ENCODE peak calls at places on chromosomes 4 and X, in six cellular contexts. One of them, this sample, is unnamed.
A peak's percentile ranks its signal among the peaks of the same experiment; 100 is the strongest.

GRCh38 chr4:113355550-113356371 is 306.3 kb downstream of the ANK2 start:
- DNase-seq in DND-41: peak; percentile 83
- DNase-seq in fibroblast of pulmonary artery: peak; percentile 92
- DNase-seq in astrocyte: peak; percentile 96
- DNase-seq in GM12865: peak; percentile 93
- DNase-seq in stomach: no peak
- DNase-seq in this sample: no peak

GRCh38 chr4:186134254-186134653 is 29.8 kb downstream of the FAM149A start:
- DNase-seq in DND-41: no peak
- DNase-seq in fibroblast of pulmonary artery: no peak
- DNase-seq in astrocyte: no peak
- DNase-seq in GM12865: peak; percentile 89
- DNase-seq in stomach: no peak
- DNase-seq in this sample: no peak

GRCh38 chrX:95885074-95885473 is 799.6 kb upstream of the DIAPH2 start:
- DNase-seq in DND-41: no peak
- DNase-seq in fibroblast of pulmonary artery: peak; percentile 80
- DNase-seq in astrocyte: peak; percentile 18
- DNase-seq in GM12865: no peak
- DNase-seq in stomach: no peak
- DNase-seq in this sample: peak; percentile 9

GRCh38 chrX:134622056-134622812 is 36.0 kb downstream of the PLAC1 start:
- DNase-seq in DND-41: peak; percentile 25
- DNase-seq in fibroblast of pulmonary artery: peak; percentile 86
- DNase-seq in astrocyte: peak; percentile 89
- DNase-seq in GM12865: peak; percentile 69
- DNase-seq in stomach: no peak
- DNase-seq in this sample: peak; percentile 49

GRCh38 chr4:10117424-10118354 is 1.1 kb upstream of the WDR1 start:
- DNase-seq in DND-41: peak; percentile 38
- DNase-seq in fibroblast of pulmonary artery: peak; percentile 50
- DNase-seq in astrocyte: no peak
- DNase-seq in GM12865: peak; percentile 64
- DNase-seq in stomach: no peak
- DNase-seq in this sample: no peak

GRCh38 chr4:98976716-98977115 is 18.8 kb upstream of the METAP1 start:
- DNase-seq in DND-41: no peak
- DNase-seq in fibroblast of pulmonary artery: peak; percentile 70
- DNase-seq in astrocyte: peak; percentile 58
- DNase-seq in GM12865: no peak
- DNase-seq in stomach: no peak
- DNase-seq in this sample: no peak

GRCh38 chrX:41553688-41554087 is 106.5 kb downstream of the NYX start:
- DNase-seq in DND-41: no peak
- DNase-seq in fibroblast of pulmonary artery: no peak
- DNase-seq in astrocyte: peak; percentile 62
- DNase-seq in GM12865: no peak
- DNase-seq in stomach: no peak
- DNase-seq in this sample: no peak

GRCh38 chr4:98293089-98293887 is 32.1 kb downstream of the RAP1GDS1 start:
- DNase-seq in DND-41: no peak
- DNase-seq in fibroblast of pulmonary artery: peak; percentile 69
- DNase-seq in astrocyte: peak; percentile 24
- DNase-seq in GM12865: no peak
- DNase-seq in stomach: no peak
- DNase-seq in this sample: no peak

GRCh38 chr4:14196141-14196540 is 568.6 kb upstream of the BOD1L1 start:
- DNase-seq in DND-41: peak; percentile 21
- DNase-seq in fibroblast of pulmonary artery: peak; percentile 84
- DNase-seq in astrocyte: peak; percentile 55
- DNase-seq in GM12865: peak; percentile 14
- DNase-seq in stomach: peak; percentile 61
- DNase-seq in this sample: peak; percentile 22

GRCh38 chr4:176034498-176034897 is 31.1 kb upstream of the WDR17 start:
- DNase-seq in DND-41: no peak
- DNase-seq in fibroblast of pulmonary artery: peak; percentile 61
- DNase-seq in astrocyte: peak; percentile 33
- DNase-seq in GM12865: peak; percentile 41
- DNase-seq in stomach: no peak
- DNase-seq in this sample: peak; percentile 1

GRCh38 chr4:147498031-147498700 is 17.3 kb downstream of the EDNRA start:
- DNase-seq in DND-41: no peak
- DNase-seq in fibroblast of pulmonary artery: peak; percentile 87
- DNase-seq in astrocyte: peak; percentile 88
- DNase-seq in GM12865: no peak
- DNase-seq in stomach: no peak
- DNase-seq in this sample: no peak

GRCh38 chrX:35625714-35626113 is 172.4 kb upstream of the MAGEB16 start:
- DNase-seq in DND-41: no peak
- DNase-seq in fibroblast of pulmonary artery: no peak
- DNase-seq in astrocyte: no peak
- DNase-seq in GM12865: no peak
- DNase-seq in stomach: no peak
- DNase-seq in this sample: no peak

GRCh38 chrX:9337056-9337455 is 127.8 kb upstream of the TBL1X start:
- DNase-seq in DND-41: no peak
- DNase-seq in fibroblast of pulmonary artery: peak; percentile 75
- DNase-seq in astrocyte: peak; percentile 59
- DNase-seq in GM12865: no peak
- DNase-seq in stomach: no peak
- DNase-seq in this sample: no peak

GRCh38 chr4:22962186-22962786 is 269.5 kb downstream of the GBA3 start:
- DNase-seq in DND-41: no peak
- DNase-seq in fibroblast of pulmonary artery: peak; percentile 52
- DNase-seq in astrocyte: peak; percentile 17
- DNase-seq in GM12865: peak; percentile 1
- DNase-seq in stomach: no peak
- DNase-seq in this sample: no peak

GRCh38 chrX:142068365-142068764 is 136.7 kb downstream of the MAGEC2 start:
- DNase-seq in DND-41: no peak
- DNase-seq in fibroblast of pulmonary artery: no peak
- DNase-seq in astrocyte: no peak
- DNase-seq in GM12865: no peak
- DNase-seq in stomach: no peak
- DNase-seq in this sample: no peak

GRCh38 chr4:7323872-7324650 is 110.7 kb downstream of the PSAPL1 start:
- DNase-seq in DND-41: no peak
- DNase-seq in fibroblast of pulmonary artery: no peak
- DNase-seq in astrocyte: no peak
- DNase-seq in GM12865: no peak
- DNase-seq in stomach: no peak
- DNase-seq in this sample: no peak

GRCh38 chrX:28847423-28847822 is 260.2 kb downstream of the IL1RAPL1 start:
- DNase-seq in DND-41: no peak
- DNase-seq in fibroblast of pulmonary artery: peak; percentile 55
- DNase-seq in astrocyte: peak; percentile 72
- DNase-seq in GM12865: no peak
- DNase-seq in stomach: no peak
- DNase-seq in this sample: no peak

GRCh38 chrX:55640854-55641253 is 17.7 kb downstream of the FOXR2 start:
- DNase-seq in DND-41: no peak
- DNase-seq in fibroblast of pulmonary artery: no peak
- DNase-seq in astrocyte: no peak
- DNase-seq in GM12865: peak; percentile 67
- DNase-seq in stomach: peak; percentile 49
- DNase-seq in this sample: no peak

GRCh38 chrX:141415889-141416288 is 168.6 kb downstream of the SPANXA1 start:
- DNase-seq in DND-41: no peak
- DNase-seq in fibroblast of pulmonary artery: no peak
- DNase-seq in astrocyte: no peak
- DNase-seq in GM12865: no peak
- DNase-seq in stomach: no peak
- DNase-seq in this sample: no peak

GRCh38 chrX:46582964-46583363 is 9.4 kb downstream of the CHST7 start:
- DNase-seq in DND-41: no peak
- DNase-seq in fibroblast of pulmonary artery: peak; percentile 91
- DNase-seq in astrocyte: peak; percentile 91
- DNase-seq in GM12865: no peak
- DNase-seq in stomach: no peak
- DNase-seq in this sample: peak; percentile 29

GRCh38 chrX:135740683-135741149 is 27.3 kb downstream of the CT45A3 start:
- DNase-seq in DND-41: peak; percentile 40
- DNase-seq in fibroblast of pulmonary artery: no peak
- DNase-seq in astrocyte: no peak
- DNase-seq in GM12865: peak; percentile 44
- DNase-seq in stomach: peak; percentile 35
- DNase-seq in this sample: no peak

GRCh38 chrX:135741192-135741715 is 26.7 kb downstream of the CT45A3 start:
- DNase-seq in DND-41: no peak
- DNase-seq in fibroblast of pulmonary artery: no peak
- DNase-seq in astrocyte: no peak
- DNase-seq in GM12865: no peak
- DNase-seq in stomach: no peak
- DNase-seq in this sample: no peak

DNA sequence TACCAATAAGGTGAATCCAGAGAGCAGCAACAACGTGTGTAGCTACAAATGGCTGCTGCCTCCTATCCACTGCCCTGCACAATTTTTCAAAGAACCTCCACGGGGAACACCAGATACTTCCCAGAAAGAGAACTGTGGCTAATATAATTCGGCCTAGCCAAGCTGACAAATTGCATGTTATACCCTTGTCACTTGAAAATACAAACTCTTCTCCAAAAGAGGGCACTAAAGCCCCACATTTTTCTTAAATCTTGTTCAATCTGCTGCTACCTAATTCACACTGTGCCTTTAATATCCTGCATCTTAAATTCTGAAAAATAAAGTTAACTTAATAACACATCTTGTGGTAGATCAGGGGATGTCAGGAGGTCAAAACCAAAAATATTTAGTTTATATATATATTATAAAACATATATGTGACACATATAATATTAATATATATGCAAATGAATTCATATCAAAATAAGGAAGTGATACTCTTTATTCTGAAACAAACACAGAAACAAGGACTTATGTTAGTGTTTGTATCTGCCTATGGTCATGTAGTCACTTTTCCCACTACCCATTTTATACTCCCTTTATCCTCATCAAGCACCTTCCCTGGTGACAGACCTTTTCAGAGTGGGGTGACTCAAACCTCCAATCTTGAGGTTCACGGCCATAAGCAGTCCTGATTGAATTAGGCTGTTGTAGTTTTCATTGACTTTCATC is 24.1 kb downstream of the CT45A1 start:
- DNase-seq in DND-41: no peak
- DNase-seq in fibroblast of pulmonary artery: peak; percentile 1
- DNase-seq in astrocyte: no peak
- DNase-seq in GM12865: no peak
- DNase-seq in stomach: no peak
- DNase-seq in this sample: no peak
- TF ChIP-seq CTCF in DND-41: peak; percentile 11
- TF ChIP-seq CTCF in fibroblast of pulmonary artery: no peak
- TF ChIP-seq CTCF in astrocyte: no peak
- TF ChIP-seq CTCF in GM12865: no peak
- TF ChIP-seq CTCF in stomach: no peak
- TF ChIP-seq CTCF in this sample: no peak

DNA sequence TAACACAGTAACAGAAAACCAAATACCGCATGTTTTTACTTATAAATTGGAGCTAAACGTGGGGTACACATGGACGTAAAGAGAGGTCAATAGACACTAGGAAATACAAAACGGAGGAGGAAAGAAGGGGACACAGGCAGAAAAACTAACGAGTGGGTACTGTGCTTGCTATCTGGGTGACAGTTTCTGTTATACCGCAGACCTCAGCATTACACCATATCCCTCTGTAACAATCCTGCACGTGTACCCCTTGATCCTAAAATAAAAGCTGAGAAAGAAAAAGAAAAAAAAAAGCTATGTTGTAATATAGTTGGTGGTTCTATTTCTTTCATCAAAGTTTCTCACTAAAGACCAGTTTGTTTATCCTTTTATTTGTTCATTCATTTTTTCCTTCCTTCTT is 47.9 kb upstream of the UNC5C start:
- DNase-seq in DND-41: no peak
- DNase-seq in fibroblast of pulmonary artery: no peak
- DNase-seq in astrocyte: no peak
- DNase-seq in GM12865: no peak
- DNase-seq in stomach: no peak
- DNase-seq in this sample: no peak
- H3K4me3 ChIP-seq in DND-41: no peak overlapping the region
- H3K4me3 ChIP-seq in fibroblast of pulmonary artery: no peak overlapping the region
- H3K4me3 ChIP-seq in astrocyte: no peak overlapping the region
- H3K4me3 ChIP-seq in GM12865: no peak overlapping the region
- H3K4me3 ChIP-seq in stomach: no peak overlapping the region
- H3K4me3 ChIP-seq in this sample: no peak overlapping the region

DNA sequence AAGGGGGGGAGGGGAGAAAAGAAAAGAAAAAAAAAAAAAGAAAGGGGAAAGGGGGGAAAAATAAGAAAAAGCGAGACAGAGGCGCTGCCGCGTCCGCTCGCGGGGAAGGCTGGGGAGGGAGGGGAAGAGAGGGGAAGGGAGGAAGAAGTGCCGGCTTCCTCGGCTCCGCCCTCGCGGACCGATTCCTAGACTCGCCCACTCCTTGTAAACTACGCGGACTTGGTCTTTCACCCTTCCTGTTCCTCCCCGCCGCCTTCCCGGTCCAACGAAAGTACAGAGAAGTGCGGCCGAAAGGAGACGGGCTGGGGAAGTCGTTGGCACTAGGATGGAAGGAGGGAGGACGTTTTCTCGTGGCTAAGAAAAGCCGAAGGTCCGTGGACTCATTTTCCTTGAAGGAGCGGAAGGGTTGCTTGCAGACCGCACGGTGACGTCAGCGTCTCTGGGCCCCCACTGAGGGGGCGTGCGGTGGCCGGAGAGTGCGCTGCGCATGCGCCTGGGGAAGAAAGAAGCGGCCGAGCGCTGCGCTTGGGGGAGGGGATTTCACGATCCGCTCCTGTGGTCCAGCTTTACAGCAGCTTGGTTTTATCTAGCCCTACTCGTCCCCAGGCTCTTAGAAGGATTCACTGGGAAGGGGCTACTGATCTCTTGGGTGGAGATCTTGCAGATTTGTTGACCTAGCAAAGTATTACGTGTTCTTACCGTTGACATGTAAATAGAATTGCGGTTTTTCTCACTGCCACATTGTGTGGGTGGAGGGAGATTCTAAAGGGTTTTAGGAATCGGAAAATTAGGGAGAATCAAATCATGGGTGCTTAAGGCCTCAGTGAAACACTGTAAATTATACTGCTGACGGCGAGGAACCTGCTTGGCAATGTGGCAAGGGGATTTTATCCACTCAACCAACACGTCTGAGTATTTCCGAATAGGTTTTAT is at the start of gene CCNI:
- DNase-seq in DND-41: peak; percentile 93
- DNase-seq in fibroblast of pulmonary artery: peak; percentile 98
- DNase-seq in astrocyte: peak; percentile 97
- DNase-seq in GM12865: peak; percentile 98
- DNase-seq in stomach: peak; percentile 97
- DNase-seq in this sample: peak; percentile 86
- TF ChIP-seq CTCF in DND-41: no peak
- TF ChIP-seq CTCF in fibroblast of pulmonary artery: no peak
- TF ChIP-seq CTCF in astrocyte: no peak
- TF ChIP-seq CTCF in GM12865: no peak
- TF ChIP-seq CTCF in stomach: no peak
- TF ChIP-seq CTCF in this sample: no peak

GRCh38 chr4:108244576-108244975 is 75.8 kb upstream of the LEF1 start:
- DNase-seq in DND-41: no peak
- DNase-seq in fibroblast of pulmonary artery: no peak
- DNase-seq in astrocyte: no peak
- DNase-seq in GM12865: no peak
- DNase-seq in stomach: no peak
- DNase-seq in this sample: no peak

GRCh38 chr4:108249397-108249796 is 80.7 kb upstream of the LEF1 start:
- DNase-seq in DND-41: no peak
- DNase-seq in fibroblast of pulmonary artery: no peak
- DNase-seq in astrocyte: no peak
- DNase-seq in GM12865: no peak
- DNase-seq in stomach: no peak
- DNase-seq in this sample: no peak

GRCh38 chr4:108247511-108248088 is 78.9 kb upstream of the LEF1 start:
- DNase-seq in DND-41: no peak
- DNase-seq in fibroblast of pulmonary artery: no peak
- DNase-seq in astrocyte: peak; percentile 3
- DNase-seq in GM12865: peak; percentile 68
- DNase-seq in stomach: no peak
- DNase-seq in this sample: no peak
- H3K4me3 ChIP-seq in DND-41: no peak overlapping the region
- H3K4me3 ChIP-seq in fibroblast of pulmonary artery: no peak overlapping the region
- H3K4me3 ChIP-seq in astrocyte: no peak overlapping the region
- H3K4me3 ChIP-seq in GM12865: no peak overlapping the region
- H3K4me3 ChIP-seq in stomach: no peak overlapping the region
- H3K4me3 ChIP-seq in this sample: no peak overlapping the region